ENCODE peak calls at places on chromosome 3, in ten cellular contexts. P, M, Y, G, V, A, U, Q, F and Z are unnamed samples.

GRCh38 chr3:197963019-197963637 is 3.1 kb downstream of the LMLN start:
- DNase-seq in P (no peak), M (no peak), Y (no peak), G (no peak), V (no peak), A (no peak), U (no peak), Q (no peak), F (no peak), Z (no peak)

GRCh38 chr3:41688595-41689380 is 273.1 kb downstream of the ULK4 start:
- DNase-seq in P (no peak), M (no peak), Y (no peak), G (peak), V (no peak), A (no peak), U (no peak), Q (no peak), F (peak), Z (no peak)

GRCh38 chr3:16937421-16937820 is 52.7 kb downstream of the PLCL2 start:
- DNase-seq in P (no peak), M (no peak), Y (no peak), G (no peak), V (no peak), A (no peak), U (no peak), Q (no peak), F (no peak), Z (no peak)

GRCh38 chr3:168047190-168047795 is 48.4 kb downstream of the GOLIM4 start:
- DNase-seq in P (no peak), M (peak), Y (no peak), G (peak), V (peak), A (no peak), U (no peak), Q (peak), F (peak), Z (peak)

GRCh38 chr3:16523778-16524177 is 10.3 kb upstream of the RFTN1 start:
- DNase-seq in P (no peak), M (no peak), Y (no peak), G (no peak), V (no peak), A (no peak), U (no peak), Q (no peak), F (no peak), Z (no peak)

GRCh38 chr3:45760878-45761711 is 35.2 kb downstream of the SLC6A20 start:
- DNase-seq in P (no peak), M (peak), Y (no peak), G (peak), V (peak), A (peak), U (no peak), Q (peak), F (peak), Z (peak)

GRCh38 chr3:45145681-45146614 is at the start of gene CDCP1:
- DNase-seq in P (no peak), M (peak), Y (no peak), G (no peak), V (no peak), A (no peak), U (no peak), Q (peak), F (peak), Z (no peak)

GRCh38 chr3:114572364-114573062 is 278.7 kb downstream of the TIGIT start:
- DNase-seq in P (no peak), M (no peak), Y (no peak), G (no peak), V (no peak), A (no peak), U (no peak), Q (no peak), F (no peak), Z (no peak)

GRCh38 chr3:172918568-172919296 is 168.2 kb downstream of the ECT2 start:
- DNase-seq in P (no peak), M (no peak), Y (no peak), G (no peak), V (no peak), A (no peak), U (no peak), Q (no peak), F (no peak), Z (no peak)

GRCh38 chr3:24510030-24510648 is 15.5 kb upstream of the THRB start:
- DNase-seq in P (no peak), M (no peak), Y (no peak), G (no peak), V (no peak), A (no peak), U (no peak), Q (peak), F (no peak), Z (no peak)

GRCh38 chr3:53641397-53641796 is 147.0 kb downstream of the CACNA1D start:
- DNase-seq in P (no peak), M (no peak), Y (no peak), G (no peak), V (no peak), A (no peak), U (no peak), Q (no peak), F (no peak), Z (no peak)

GRCh38 chr3:72571052-72571451 is 277.2 kb downstream of the SHQ1 start:
- DNase-seq in P (no peak), M (no peak), Y (no peak), G (no peak), V (no peak), A (no peak), U (no peak), Q (no peak), F (no peak), Z (no peak)

GRCh38 chr3:58205981-58206380 is 4.8 kb downstream of the DNASE1L3 start:
- DNase-seq in P (no peak), M (no peak), Y (no peak), G (no peak), V (no peak), A (no peak), U (no peak), Q (no peak), F (no peak), Z (no peak)

GRCh38 chr3:129003578-129004112 is 2.5 kb downstream of the EFCC1 start:
- DNase-seq in P (no peak), M (peak), Y (no peak), G (no peak), V (no peak), A (peak), U (no peak), Q (peak), F (no peak), Z (peak)

GRCh38 chr3:35524851-35525250 is 114.5 kb upstream of the ARPP21 start:
- DNase-seq in P (no peak), M (no peak), Y (no peak), G (no peak), V (no peak), A (no peak), U (no peak), Q (no peak), F (no peak), Z (no peak)

GRCh38 chr3:147367676-147368075 is 38.7 kb downstream of the ZIC4 start:
- DNase-seq in P (no peak), M (no peak), Y (no peak), G (no peak), V (no peak), A (no peak), U (no peak), Q (no peak), F (no peak), Z (no peak)

GRCh38 chr3:106458952-106459351 is 590.1 kb upstream of the CBLB start:
- DNase-seq in P (no peak), M (no peak), Y (no peak), G (no peak), V (no peak), A (no peak), U (no peak), Q (no peak), F (no peak), Z (no peak)

GRCh38 chr3:59367150-59367549 is 317.3 kb upstream of the CFAP20DC start:
- DNase-seq in P (no peak), M (no peak), Y (no peak), G (no peak), V (no peak), A (no peak), U (no peak), Q (no peak), F (no peak), Z (no peak)

GRCh38 chr3:133509482-133509881 is 64.0 kb upstream of the CDV3 start:
- DNase-seq in P (no peak), M (no peak), Y (no peak), G (peak), V (no peak), A (no peak), U (no peak), Q (no peak), F (no peak), Z (no peak)

GRCh38 chr3:14804835-14805780 is 13.7 kb upstream of the FGD5 start:
- DNase-seq in P (no peak), M (no peak), Y (no peak), G (no peak), V (no peak), A (no peak), U (no peak), Q (no peak), F (no peak), Z (no peak)

GRCh38 chr3:99753268-99753975 is 64.2 kb upstream of the CMSS1 start:
- DNase-seq in P (no peak), M (peak), Y (no peak), G (peak), V (peak), A (no peak), U (no peak), Q (peak), F (peak), Z (peak)

GRCh38 chr3:112629425-112629824 is 11.5 kb downstream of the CCDC80 start:
- DNase-seq in P (peak), M (no peak), Y (no peak), G (peak), V (peak), A (no peak), U (peak), Q (peak), F (peak), Z (no peak)

GRCh38 chr3:177992993-177993969 is 543.0 kb upstream of the KCNMB2 start:
- DNase-seq in P (no peak), M (no peak), Y (no peak), G (no peak), V (no peak), A (no peak), U (no peak), Q (peak), F (no peak), Z (no peak)

GRCh38 chr3:70855139-70855538 is 542.7 kb upstream of the MDFIC2 start:
- DNase-seq in P (no peak), M (no peak), Y (no peak), G (no peak), V (no peak), A (no peak), U (no peak), Q (no peak), F (peak), Z (no peak)

GRCh38 chr3:127233371-127233770 is 40.4 kb downstream of the PRR23E start:
- DNase-seq in P (no peak), M (peak), Y (no peak), G (peak), V (no peak), A (no peak), U (no peak), Q (peak), F (no peak), Z (no peak)

GRCh38 chr3:56415672-56416071 is 52.6 kb downstream of the ERC2 start:
- DNase-seq in P (no peak), M (no peak), Y (no peak), G (no peak), V (no peak), A (no peak), U (no peak), Q (no peak), F (no peak), Z (no peak)

GRCh38 chr3:153311531-153311930 is 149.5 kb downstream of the RAP2B start:
- DNase-seq in P (no peak), M (no peak), Y (no peak), G (no peak), V (no peak), A (no peak), U (no peak), Q (no peak), F (no peak), Z (no peak)

GRCh38 chr3:186286114-186286513 is 75.9 kb downstream of the DGKG start:
- DNase-seq in P (no peak), M (no peak), Y (no peak), G (peak), V (no peak), A (no peak), U (no peak), Q (no peak), F (no peak), Z (no peak)